ENCODE peak calls at places on chromosomes 5 and 9, in six cellular contexts. One of them, this sample, is unnamed.

GRCh38 chr9:130196643-130197042 is 24.4 kb downstream of the NCS1 start:
- DNase-seq in cardiac fibroblast: peak
- DNase-seq in progenitor cell of endocrine pancreas: no peak
- DNase-seq in AG09319: no peak
- DNase-seq in Panc1: no peak
- DNase-seq in nephron progenitor cell: no peak
- DNase-seq in this sample: no peak

GRCh38 chr5:6434737-6435136 is 13.9 kb upstream of the UBE2QL1 start:
- DNase-seq in Panc1: no peak
- DNase-seq in progenitor cell of endocrine pancreas: no peak
- DNase-seq in nephron progenitor cell: no peak
- DNase-seq in AG09319: no peak
- DNase-seq in cardiac fibroblast: no peak
- DNase-seq in this sample: no peak

GRCh38 chr9:111983484-111983908 is 86.9 kb downstream of the UGCG start:
- DNase-seq in Panc1: no peak
- DNase-seq in AG09319: no peak
- DNase-seq in progenitor cell of endocrine pancreas: no peak
- DNase-seq in cardiac fibroblast: no peak
- DNase-seq in nephron progenitor cell: no peak
- DNase-seq in this sample: peak

GRCh38 chr5:176388003-176388340 is 426 bp downstream of the NOP16 start:
- DNase-seq in nephron progenitor cell: peak
- DNase-seq in cardiac fibroblast: peak
- DNase-seq in progenitor cell of endocrine pancreas: no peak
- DNase-seq in AG09319: no peak
- DNase-seq in Panc1: no peak
- DNase-seq in this sample: no peak

GRCh38 chr5:112228672-112229071 is 190.4 kb downstream of the EPB41L4A start:
- DNase-seq in AG09319: peak
- DNase-seq in nephron progenitor cell: no peak
- DNase-seq in cardiac fibroblast: peak
- DNase-seq in Panc1: no peak
- DNase-seq in progenitor cell of endocrine pancreas: no peak
- DNase-seq in this sample: no peak

GRCh38 chr5:118070041-118070440 is 918.3 kb downstream of the DTWD2 start:
- DNase-seq in Panc1: no peak
- DNase-seq in nephron progenitor cell: no peak
- DNase-seq in AG09319: no peak
- DNase-seq in progenitor cell of endocrine pancreas: no peak
- DNase-seq in cardiac fibroblast: no peak
- DNase-seq in this sample: no peak

GRCh38 chr5:52409835-52410234 is 377.9 kb upstream of the ITGA1 start:
- DNase-seq in Panc1: no peak
- DNase-seq in nephron progenitor cell: no peak
- DNase-seq in AG09319: no peak
- DNase-seq in progenitor cell of endocrine pancreas: no peak
- DNase-seq in cardiac fibroblast: no peak
- DNase-seq in this sample: no peak

GRCh38 chr5:129973716-129974426 is 69.6 kb downstream of the CHSY3 start:
- DNase-seq in AG09319: peak
- DNase-seq in cardiac fibroblast: peak
- DNase-seq in nephron progenitor cell: no peak
- DNase-seq in progenitor cell of endocrine pancreas: no peak
- DNase-seq in Panc1: no peak
- DNase-seq in this sample: no peak

GRCh38 chr5:96997265-96997859 is 61.5 kb downstream of the LNPEP start:
- DNase-seq in cardiac fibroblast: peak
- DNase-seq in AG09319: peak
- DNase-seq in Panc1: peak
- DNase-seq in progenitor cell of endocrine pancreas: no peak
- DNase-seq in nephron progenitor cell: peak
- DNase-seq in this sample: no peak

GRCh38 chr9:99463144-99463543 is 241.1 kb downstream of the SEC61B start:
- DNase-seq in nephron progenitor cell: no peak
- DNase-seq in progenitor cell of endocrine pancreas: no peak
- DNase-seq in cardiac fibroblast: no peak
- DNase-seq in Panc1: no peak
- DNase-seq in AG09319: no peak
- DNase-seq in this sample: no peak

GRCh38 chr5:168234133-168234532 is 57.3 kb upstream of the WWC1 start:
- DNase-seq in nephron progenitor cell: no peak
- DNase-seq in Panc1: no peak
- DNase-seq in cardiac fibroblast: no peak
- DNase-seq in progenitor cell of endocrine pancreas: no peak
- DNase-seq in AG09319: no peak
- DNase-seq in this sample: no peak

GRCh38 chr5:114977979-114978573 is 191.6 kb downstream of the TRIM36 start:
- DNase-seq in nephron progenitor cell: no peak
- DNase-seq in AG09319: no peak
- DNase-seq in Panc1: no peak
- DNase-seq in cardiac fibroblast: no peak
- DNase-seq in progenitor cell of endocrine pancreas: no peak
- DNase-seq in this sample: no peak

GRCh38 chr9:120348951-120349429 is 231.0 kb downstream of the CDK5RAP2 start:
- DNase-seq in AG09319: no peak
- DNase-seq in nephron progenitor cell: peak
- DNase-seq in Panc1: no peak
- DNase-seq in progenitor cell of endocrine pancreas: peak
- DNase-seq in cardiac fibroblast: peak
- DNase-seq in this sample: no peak

GRCh38 chr5:89283758-89284493 is 400.9 kb upstream of the MEF2C start:
- DNase-seq in progenitor cell of endocrine pancreas: no peak
- DNase-seq in Panc1: no peak
- DNase-seq in cardiac fibroblast: no peak
- DNase-seq in nephron progenitor cell: no peak
- DNase-seq in AG09319: no peak
- DNase-seq in this sample: no peak

GRCh38 chr9:33272061-33272460 is 7.2 kb downstream of the CHMP5 start:
- DNase-seq in progenitor cell of endocrine pancreas: no peak
- DNase-seq in AG09319: no peak
- DNase-seq in nephron progenitor cell: no peak
- DNase-seq in cardiac fibroblast: no peak
- DNase-seq in Panc1: no peak
- DNase-seq in this sample: no peak

GRCh38 chr5:36887532-36887931 is 11.0 kb downstream of the NIPBL start:
- DNase-seq in progenitor cell of endocrine pancreas: no peak
- DNase-seq in cardiac fibroblast: no peak
- DNase-seq in nephron progenitor cell: no peak
- DNase-seq in AG09319: no peak
- DNase-seq in Panc1: no peak
- DNase-seq in this sample: no peak

GRCh38 chr5:131932235-131932634 is 13.2 kb downstream of the MEIKIN start:
- DNase-seq in progenitor cell of endocrine pancreas: no peak
- DNase-seq in cardiac fibroblast: no peak
- DNase-seq in Panc1: no peak
- DNase-seq in nephron progenitor cell: no peak
- DNase-seq in AG09319: no peak
- DNase-seq in this sample: no peak

GRCh38 chr5:31106742-31107546 is 86.5 kb upstream of the CDH6 start:
- DNase-seq in AG09319: peak
- DNase-seq in Panc1: no peak
- DNase-seq in nephron progenitor cell: no peak
- DNase-seq in progenitor cell of endocrine pancreas: no peak
- DNase-seq in cardiac fibroblast: peak
- DNase-seq in this sample: no peak

GRCh38 chr5:177458912-177459350 is 12.3 kb downstream of the PRR7 start:
- DNase-seq in nephron progenitor cell: peak
- DNase-seq in cardiac fibroblast: no peak
- DNase-seq in Panc1: no peak
- DNase-seq in progenitor cell of endocrine pancreas: no peak
- DNase-seq in AG09319: no peak
- DNase-seq in this sample: no peak

GRCh38 chr5:59069438-59070079 is 486.7 kb downstream of the RAB3C start:
- DNase-seq in progenitor cell of endocrine pancreas: no peak
- DNase-seq in AG09319: peak
- DNase-seq in nephron progenitor cell: no peak
- DNase-seq in cardiac fibroblast: peak
- DNase-seq in Panc1: no peak
- DNase-seq in this sample: no peak

GRCh38 chr9:83011611-83012010 is 51.3 kb downstream of the RASEF start:
- DNase-seq in Panc1: no peak
- DNase-seq in nephron progenitor cell: no peak
- DNase-seq in cardiac fibroblast: no peak
- DNase-seq in AG09319: peak
- DNase-seq in progenitor cell of endocrine pancreas: no peak
- DNase-seq in this sample: no peak

GRCh38 chr5:75681125-75681830 is 36.0 kb downstream of the POC5 start:
- DNase-seq in nephron progenitor cell: no peak
- DNase-seq in cardiac fibroblast: peak
- DNase-seq in progenitor cell of endocrine pancreas: no peak
- DNase-seq in Panc1: peak
- DNase-seq in AG09319: no peak
- DNase-seq in this sample: no peak

GRCh38 chr5:518721-519120 is 5.5 kb downstream of the SLC9A3 start:
- DNase-seq in AG09319: no peak
- DNase-seq in progenitor cell of endocrine pancreas: no peak
- DNase-seq in Panc1: no peak
- DNase-seq in nephron progenitor cell: no peak
- DNase-seq in cardiac fibroblast: no peak
- DNase-seq in this sample: no peak

GRCh38 chr9:109880276-109881169 is 100.5 kb downstream of the PALM2AKAP2 start:
- DNase-seq in cardiac fibroblast: peak
- DNase-seq in nephron progenitor cell: peak
- DNase-seq in progenitor cell of endocrine pancreas: no peak
- DNase-seq in Panc1: no peak
- DNase-seq in AG09319: no peak
- DNase-seq in this sample: peak

GRCh38 chr5:172700686-172701324 is 59.7 kb downstream of the NEURL1B start:
- DNase-seq in AG09319: no peak
- DNase-seq in cardiac fibroblast: no peak
- DNase-seq in nephron progenitor cell: no peak
- DNase-seq in progenitor cell of endocrine pancreas: no peak
- DNase-seq in Panc1: no peak
- DNase-seq in this sample: no peak

GRCh38 chr9:106588601-106589000 is 274.4 kb upstream of the ZNF462 start:
- DNase-seq in AG09319: no peak
- DNase-seq in Panc1: no peak
- DNase-seq in cardiac fibroblast: peak
- DNase-seq in nephron progenitor cell: no peak
- DNase-seq in progenitor cell of endocrine pancreas: no peak
- DNase-seq in this sample: no peak

GRCh38 chr9:110969971-110970381 is 68.3 kb downstream of the LPAR1 start:
- DNase-seq in AG09319: no peak
- DNase-seq in nephron progenitor cell: no peak
- DNase-seq in Panc1: no peak
- DNase-seq in cardiac fibroblast: peak
- DNase-seq in progenitor cell of endocrine pancreas: no peak
- DNase-seq in this sample: no peak

GRCh38 chr9:108166509-108166908 is 676.9 kb upstream of the KLF4 start:
- DNase-seq in progenitor cell of endocrine pancreas: no peak
- DNase-seq in cardiac fibroblast: no peak
- DNase-seq in AG09319: no peak
- DNase-seq in Panc1: no peak
- DNase-seq in nephron progenitor cell: no peak
- DNase-seq in this sample: no peak

GRCh38 chr9:70463877-70464276 is 49.4 kb upstream of the KLF9 start:
- DNase-seq in nephron progenitor cell: no peak
- DNase-seq in Panc1: no peak
- DNase-seq in AG09319: no peak
- DNase-seq in cardiac fibroblast: peak
- DNase-seq in progenitor cell of endocrine pancreas: no peak
- DNase-seq in this sample: no peak

GRCh38 chr5:58871648-58872242 is 288.9 kb downstream of the RAB3C start:
- DNase-seq in AG09319: no peak
- DNase-seq in nephron progenitor cell: peak
- DNase-seq in Panc1: no peak
- DNase-seq in cardiac fibroblast: peak
- DNase-seq in progenitor cell of endocrine pancreas: no peak
- DNase-seq in this sample: no peak

GRCh38 chr5:61292130-61292672 is 39.9 kb upstream of the ZSWIM6 start:
- DNase-seq in Panc1: no peak
- DNase-seq in cardiac fibroblast: no peak
- DNase-seq in progenitor cell of endocrine pancreas: no peak
- DNase-seq in nephron progenitor cell: no peak
- DNase-seq in AG09319: no peak
- DNase-seq in this sample: no peak

GRCh38 chr5:61286446-61287132 is 45.5 kb upstream of the ZSWIM6 start:
- DNase-seq in Panc1: no peak
- DNase-seq in cardiac fibroblast: no peak
- DNase-seq in AG09319: peak
- DNase-seq in progenitor cell of endocrine pancreas: no peak
- DNase-seq in nephron progenitor cell: no peak
- DNase-seq in this sample: no peak

GRCh38 chr5:61289669-61290363 is 42.2 kb upstream of the ZSWIM6 start:
- DNase-seq in progenitor cell of endocrine pancreas: no peak
- DNase-seq in cardiac fibroblast: no peak
- DNase-seq in Panc1: no peak
- DNase-seq in AG09319: no peak
- DNase-seq in nephron progenitor cell: no peak
- DNase-seq in this sample: no peak

GRCh38 chr5:61290815-61291214 is 41.2 kb upstream of the ZSWIM6 start:
- DNase-seq in AG09319: no peak
- DNase-seq in nephron progenitor cell: no peak
- DNase-seq in cardiac fibroblast: peak
- DNase-seq in progenitor cell of endocrine pancreas: no peak
- DNase-seq in Panc1: no peak
- DNase-seq in this sample: no peak

GRCh38 chr5:61289241-61289640 is 42.8 kb upstream of the ZSWIM6 start:
- DNase-seq in progenitor cell of endocrine pancreas: no peak
- DNase-seq in cardiac fibroblast: no peak
- DNase-seq in AG09319: no peak
- DNase-seq in nephron progenitor cell: no peak
- DNase-seq in Panc1: no peak
- DNase-seq in this sample: no peak
- TF ChIP-seq CTCF in progenitor cell of endocrine pancreas: peak
- TF ChIP-seq CTCF in cardiac fibroblast: no peak
- TF ChIP-seq CTCF in AG09319: no peak
- TF ChIP-seq CTCF in nephron progenitor cell: no peak
- TF ChIP-seq CTCF in Panc1: no peak
- TF ChIP-seq CTCF in this sample: no peak

GRCh38 chr9:90608141-90608540 is 34.5 kb downstream of the DIRAS2 start:
- DNase-seq in nephron progenitor cell: no peak
- DNase-seq in AG09319: no peak
- DNase-seq in progenitor cell of endocrine pancreas: no peak
- DNase-seq in cardiac fibroblast: no peak
- DNase-seq in Panc1: no peak
- DNase-seq in this sample: no peak
- TF ChIP-seq CTCF in nephron progenitor cell: no peak
- TF ChIP-seq CTCF in AG09319: no peak
- TF ChIP-seq CTCF in progenitor cell of endocrine pancreas: no peak
- TF ChIP-seq CTCF in cardiac fibroblast: no peak
- TF ChIP-seq CTCF in Panc1: no peak
- TF ChIP-seq CTCF in this sample: no peak

GRCh38 chr9:122900791-122901190 is 4.4 kb downstream of the RC3H2 start:
- DNase-seq in Panc1: no peak
- DNase-seq in AG09319: no peak
- DNase-seq in progenitor cell of endocrine pancreas: no peak
- DNase-seq in cardiac fibroblast: peak
- DNase-seq in nephron progenitor cell: no peak
- DNase-seq in this sample: no peak

GRCh38 chr9:122897969-122898368 is 7.2 kb downstream of the RC3H2 start:
- DNase-seq in nephron progenitor cell: no peak
- DNase-seq in AG09319: no peak
- DNase-seq in progenitor cell of endocrine pancreas: no peak
- DNase-seq in Panc1: no peak
- DNase-seq in cardiac fibroblast: no peak
- DNase-seq in this sample: no peak
- TF ChIP-seq CTCF in nephron progenitor cell: no peak
- TF ChIP-seq CTCF in AG09319: no peak
- TF ChIP-seq CTCF in progenitor cell of endocrine pancreas: no peak
- TF ChIP-seq CTCF in Panc1: no peak
- TF ChIP-seq CTCF in cardiac fibroblast: no peak
- TF ChIP-seq CTCF in this sample: no peak

GRCh38 chr5:140801494-140801841 is 611 bp downstream of the PCDHA3 start:
- DNase-seq in Panc1: no peak
- DNase-seq in cardiac fibroblast: no peak
- DNase-seq in progenitor cell of endocrine pancreas: no peak
- DNase-seq in AG09319: no peak
- DNase-seq in nephron progenitor cell: no peak
- DNase-seq in this sample: no peak
- TF ChIP-seq CTCF in Panc1: no peak
- TF ChIP-seq CTCF in cardiac fibroblast: no peak
- TF ChIP-seq CTCF in progenitor cell of endocrine pancreas: no peak
- TF ChIP-seq CTCF in AG09319: no peak
- TF ChIP-seq CTCF in nephron progenitor cell: no peak
- TF ChIP-seq CTCF in this sample: no peak

This sample was measured in activated B cell treated with CpG ODN at 0.5 μM for 24 hours.